ENCODE peak calls at places on chromosomes 13 and 19, in four cellular contexts. One of them, this sample, is unnamed.

GRCh38 chr13:21225082-21225481 is 48.6 kb downstream of the MRPL57 start:
- DNase-seq in NCI-H510A: no peak
- DNase-seq in tibial nerve: no peak
- DNase-seq in activated CD4-positive, alpha-beta T cell treated with anti-CD3 and anti-CD28 coated beads, Interleukin-2, amount 50 U/mL, for 1 hour: no peak
- DNase-seq in this sample: no peak

GRCh38 chr19:55683449-55684261 is 8.6 kb downstream of the EPN1 start:
- DNase-seq in NCI-H510A: no peak
- DNase-seq in tibial nerve: no peak
- DNase-seq in activated CD4-positive, alpha-beta T cell treated with anti-CD3 and anti-CD28 coated beads, Interleukin-2, amount 50 U/mL, for 1 hour: no peak
- DNase-seq in this sample: no peak

GRCh38 chr13:103605546-103606326 is 539.5 kb upstream of the SLC10A2 start:
- DNase-seq in activated CD4-positive, alpha-beta T cell treated with anti-CD3 and anti-CD28 coated beads, Interleukin-2, amount 50 U/mL, for 1 hour: no peak
- DNase-seq in tibial nerve: no peak
- DNase-seq in NCI-H510A: no peak
- DNase-seq in this sample: no peak

GRCh38 chr19:10884273-10884672 is 12.9 kb downstream of the CARM1 start:
- DNase-seq in tibial nerve: no peak
- DNase-seq in activated CD4-positive, alpha-beta T cell treated with anti-CD3 and anti-CD28 coated beads, Interleukin-2, amount 50 U/mL, for 1 hour: no peak
- DNase-seq in NCI-H510A: no peak
- DNase-seq in this sample: no peak

GRCh38 chr19:4057913-4058695 is 8.6 kb downstream of the ZBTB7A start:
- DNase-seq in tibial nerve: peak
- DNase-seq in NCI-H510A: no peak
- DNase-seq in activated CD4-positive, alpha-beta T cell treated with anti-CD3 and anti-CD28 coated beads, Interleukin-2, amount 50 U/mL, for 1 hour: peak
- DNase-seq in this sample: no peak

GRCh38 chr13:113413178-113413897 is 40.0 kb downstream of the ADPRHL1 start:
- DNase-seq in tibial nerve: no peak
- DNase-seq in activated CD4-positive, alpha-beta T cell treated with anti-CD3 and anti-CD28 coated beads, Interleukin-2, amount 50 U/mL, for 1 hour: no peak
- DNase-seq in NCI-H510A: no peak
- DNase-seq in this sample: no peak

GRCh38 chr13:98397221-98397620 is 179.7 kb downstream of the STK24 start:
- DNase-seq in tibial nerve: no peak
- DNase-seq in NCI-H510A: no peak
- DNase-seq in activated CD4-positive, alpha-beta T cell treated with anti-CD3 and anti-CD28 coated beads, Interleukin-2, amount 50 U/mL, for 1 hour: no peak
- DNase-seq in this sample: no peak

GRCh38 chr19:14410054-14410774 is 8.9 kb downstream of the DDX39A start:
- DNase-seq in NCI-H510A: no peak
- DNase-seq in tibial nerve: no peak
- DNase-seq in activated CD4-positive, alpha-beta T cell treated with anti-CD3 and anti-CD28 coated beads, Interleukin-2, amount 50 U/mL, for 1 hour: peak
- DNase-seq in this sample: no peak

GRCh38 chr13:49777746-49778614 is 14.5 kb downstream of the KPNA3 start:
- DNase-seq in activated CD4-positive, alpha-beta T cell treated with anti-CD3 and anti-CD28 coated beads, Interleukin-2, amount 50 U/mL, for 1 hour: no peak
- DNase-seq in NCI-H510A: no peak
- DNase-seq in tibial nerve: no peak
- DNase-seq in this sample: no peak

GRCh38 chr19:46383171-46383815 is 30.1 kb downstream of the CCDC8 start:
- DNase-seq in NCI-H510A: no peak
- DNase-seq in activated CD4-positive, alpha-beta T cell treated with anti-CD3 and anti-CD28 coated beads, Interleukin-2, amount 50 U/mL, for 1 hour: no peak
- DNase-seq in tibial nerve: no peak
- DNase-seq in this sample: no peak

GRCh38 chr19:7924651-7925170 is 1.2 kb downstream of the CTXN1 start:
- DNase-seq in tibial nerve: no peak
- DNase-seq in activated CD4-positive, alpha-beta T cell treated with anti-CD3 and anti-CD28 coated beads, Interleukin-2, amount 50 U/mL, for 1 hour: no peak
- DNase-seq in NCI-H510A: no peak
- DNase-seq in this sample: no peak

GRCh38 chr13:111031531-111031961 is 83.6 kb upstream of the ARHGEF7 start:
- DNase-seq in NCI-H510A: peak
- DNase-seq in tibial nerve: no peak
- DNase-seq in activated CD4-positive, alpha-beta T cell treated with anti-CD3 and anti-CD28 coated beads, Interleukin-2, amount 50 U/mL, for 1 hour: no peak
- DNase-seq in this sample: no peak

GRCh38 chr19:6220385-6221191 is 59.2 kb downstream of the MLLT1 start:
- DNase-seq in activated CD4-positive, alpha-beta T cell treated with anti-CD3 and anti-CD28 coated beads, Interleukin-2, amount 50 U/mL, for 1 hour: no peak
- DNase-seq in tibial nerve: peak
- DNase-seq in NCI-H510A: no peak
- DNase-seq in this sample: no peak

GRCh38 chr19:17390665-17391370 is 3.2 kb downstream of the CCDC194 start:
- DNase-seq in tibial nerve: peak
- DNase-seq in activated CD4-positive, alpha-beta T cell treated with anti-CD3 and anti-CD28 coated beads, Interleukin-2, amount 50 U/mL, for 1 hour: peak
- DNase-seq in NCI-H510A: peak
- DNase-seq in this sample: peak

GRCh38 chr19:40609561-40610395 is 8.6 kb downstream of the LTBP4 start:
- DNase-seq in NCI-H510A: no peak
- DNase-seq in tibial nerve: peak
- DNase-seq in activated CD4-positive, alpha-beta T cell treated with anti-CD3 and anti-CD28 coated beads, Interleukin-2, amount 50 U/mL, for 1 hour: peak
- DNase-seq in this sample: peak

GRCh38 chr19:35955881-35956634 is 19.9 kb downstream of the LRFN3 start:
- DNase-seq in tibial nerve: no peak
- DNase-seq in NCI-H510A: no peak
- DNase-seq in activated CD4-positive, alpha-beta T cell treated with anti-CD3 and anti-CD28 coated beads, Interleukin-2, amount 50 U/mL, for 1 hour: no peak
- DNase-seq in this sample: no peak

GRCh38 chr13:44605275-44605674 is 29.1 kb upstream of the TSC22D1 start:
- DNase-seq in activated CD4-positive, alpha-beta T cell treated with anti-CD3 and anti-CD28 coated beads, Interleukin-2, amount 50 U/mL, for 1 hour: no peak
- DNase-seq in NCI-H510A: no peak
- DNase-seq in tibial nerve: no peak
- DNase-seq in this sample: no peak

GRCh38 chr19:43450545-43450997 is 14.8 kb downstream of the LYPD3 start:
- DNase-seq in activated CD4-positive, alpha-beta T cell treated with anti-CD3 and anti-CD28 coated beads, Interleukin-2, amount 50 U/mL, for 1 hour: no peak
- DNase-seq in tibial nerve: no peak
- DNase-seq in NCI-H510A: no peak
- DNase-seq in this sample: no peak

GRCh38 chr19:50362656-50363424 is 2.6 kb downstream of the NAPSA start:
- DNase-seq in tibial nerve: no peak
- DNase-seq in activated CD4-positive, alpha-beta T cell treated with anti-CD3 and anti-CD28 coated beads, Interleukin-2, amount 50 U/mL, for 1 hour: no peak
- DNase-seq in NCI-H510A: no peak
- DNase-seq in this sample: no peak

GRCh38 chr13:96900992-96901391 is 93.3 kb downstream of the OXGR1 start:
- DNase-seq in activated CD4-positive, alpha-beta T cell treated with anti-CD3 and anti-CD28 coated beads, Interleukin-2, amount 50 U/mL, for 1 hour: no peak
- DNase-seq in NCI-H510A: no peak
- DNase-seq in tibial nerve: no peak
- DNase-seq in this sample: no peak

This sample was measured in progenitor cell of endocrine pancreas.